ENCODE peak calls at places on chromosomes 2 and 18, in eight cellular contexts. R, B, T, P, L, O, K and H are unnamed samples.

GRCh38 chr2:19881866-19882265 is 19.9 kb downstream of the TTC32 start:
- DNase-seq in R (no peak), B (no peak), T (no peak), P (no peak), L (no peak), O (no peak), K (no peak), H (no peak)

GRCh38 chr2:235220331-235220730 is 268.5 kb downstream of the SH3BP4 start:
- DNase-seq in R (no peak), B (no peak), T (no peak), P (no peak), L (no peak), O (no peak), K (no peak), H (no peak)

GRCh38 chr2:196168181-196168580 is 3.2 kb downstream of the STK17B start:
- DNase-seq in R (peak; percentile 17), B (no peak), T (no peak), P (no peak), L (no peak), O (peak; percentile 67), K (no peak), H (no peak)

GRCh38 chr2:16687949-16688348 is 22.3 kb upstream of the CYRIA start:
- DNase-seq in R (no peak), B (no peak), T (no peak), P (no peak), L (no peak), O (no peak), K (no peak), H (no peak)

GRCh38 chr2:96934831-96935545 is 51.4 kb downstream of the FAM178B start:
- DNase-seq in R (no peak), B (no peak), T (no peak), P (no peak), L (no peak), O (no peak), K (no peak), H (no peak)

GRCh38 chr2:2763351-2763997 is 432.4 kb upstream of the MYT1L start:
- DNase-seq in R (no peak), B (no peak), T (no peak), P (no peak), L (no peak), O (no peak), K (no peak), H (no peak)

GRCh38 chr2:225177098-225177497 is 134.8 kb upstream of the DOCK10 start:
- DNase-seq in R (peak; percentile 36), B (no peak), T (no peak), P (no peak), L (no peak), O (no peak), K (no peak), H (no peak)

GRCh38 chr18:46250084-46250811 is 146.1 kb downstream of the HAUS1 start:
- DNase-seq in R (no peak), B (peak; percentile 31), T (no peak), P (peak; percentile 7), L (peak; percentile 66), O (peak; percentile 98), K (peak; percentile 55), H (peak; percentile 85)

GRCh38 chr2:12965540-12966269 is 249.0 kb downstream of the TRIB2 start:
- DNase-seq in R (no peak), B (no peak), T (no peak), P (no peak), L (no peak), O (peak; percentile 66), K (no peak), H (peak; percentile 58)

GRCh38 chr2:42047488-42048317 is at the start of gene PKDCC:
- DNase-seq in R (peak; percentile 84), B (peak; percentile 17), T (no peak), P (peak; percentile 63), L (no peak), O (no peak), K (no peak), H (no peak)

GRCh38 chr18:34514957-34515356 is 195.1 kb upstream of the DTNA start:
- DNase-seq in R (no peak), B (no peak), T (no peak), P (no peak), L (no peak), O (no peak), K (no peak), H (no peak)

GRCh38 chr2:20614201-20615045 is 36.5 kb downstream of the HS1BP3 start:
- DNase-seq in R (no peak), B (no peak), T (no peak), P (no peak), L (peak; percentile 18), O (peak; percentile 78), K (no peak), H (no peak)

GRCh38 chr2:25720575-25720974 is 47.2 kb upstream of the DTNB start:
- DNase-seq in R (no peak), B (no peak), T (no peak), P (no peak), L (no peak), O (no peak), K (no peak), H (no peak)

GRCh38 chr2:217160978-217161973 is 301.4 kb upstream of the TNP1 start:
- DNase-seq in R (no peak), B (no peak), T (no peak), P (no peak), L (no peak), O (no peak), K (no peak), H (no peak)

GRCh38 chr2:224927671-224928173 is 114.5 kb downstream of the DOCK10 start:
- DNase-seq in R (peak; percentile 42), B (peak; percentile 34), T (peak; percentile 32), P (no peak), L (peak; percentile 82), O (no peak), K (peak; percentile 91), H (peak; percentile 41)

GRCh38 chr2:119062179-119062578 is 96.4 kb downstream of the C1QL2 start:
- DNase-seq in R (no peak), B (no peak), T (no peak), P (no peak), L (no peak), O (no peak), K (no peak), H (no peak)

GRCh38 chr18:21735452-21736015 is 5.1 kb upstream of the MIB1 start:
- DNase-seq in R (no peak), B (peak; percentile 41), T (no peak), P (no peak), L (peak; percentile 63), O (no peak), K (peak; percentile 47), H (peak; percentile 69)

GRCh38 chr2:120887844-120888243 is 152.2 kb downstream of the GLI2 start:
- DNase-seq in R (no peak), B (no peak), T (no peak), P (no peak), L (no peak), O (no peak), K (no peak), H (no peak)

GRCh38 chr2:209636066-209636465 is 135.6 kb upstream of the UNC80 start:
- DNase-seq in R (no peak), B (no peak), T (no peak), P (no peak), L (no peak), O (no peak), K (no peak), H (no peak)

GRCh38 chr2:129936334-129936934 is 43.0 kb upstream of the RAB6C start:
- DNase-seq in R (no peak), B (no peak), T (no peak), P (peak; percentile 69), L (peak; percentile 62), O (no peak), K (no peak), H (no peak)

GRCh38 chr2:131113566-131114227 is 8.6 kb downstream of the PLEKHB2 start:
- DNase-seq in R (no peak), B (no peak), T (no peak), P (no peak), L (no peak), O (no peak), K (no peak), H (no peak)

GRCh38 chr18:59231157-59231556 is 11.2 kb downstream of the GRP start:
- DNase-seq in R (no peak), B (no peak), T (no peak), P (no peak), L (no peak), O (no peak), K (no peak), H (no peak)

GRCh38 chr2:99651930-99652670 is 162.3 kb upstream of the REV1 start:
- DNase-seq in R (no peak), B (no peak), T (no peak), P (no peak), L (no peak), O (no peak), K (no peak), H (no peak)

DNA sequence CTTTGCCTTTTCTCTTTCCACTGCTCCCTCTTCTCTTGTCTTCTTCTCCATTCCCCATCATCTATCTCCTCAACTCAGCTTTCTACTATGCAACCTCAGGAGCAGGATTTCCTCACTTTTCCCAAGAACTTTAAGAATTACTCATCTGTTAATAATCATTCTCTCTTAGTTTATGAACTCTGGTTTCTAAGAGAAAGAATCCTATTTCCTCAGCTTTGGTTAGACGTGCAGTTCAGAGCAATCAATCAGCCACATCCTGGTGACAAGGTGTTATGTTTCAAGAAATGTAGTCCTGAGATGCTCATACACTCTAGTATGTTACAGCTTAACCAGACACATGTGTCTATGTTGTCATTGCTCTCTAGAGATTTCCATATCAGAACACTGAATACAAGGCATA is 277.9 kb downstream of the MBD2 start:
- DNase-seq in R (no peak), B (no peak), T (no peak), P (no peak), L (no peak), O (no peak), K (no peak), H (no peak)
- H3K4me3 ChIP-seq in R (no peak overlapping the region), B (no peak overlapping the region), T (no peak overlapping the region), P (no peak overlapping the region), L (no peak overlapping the region), O (no peak overlapping the region), K (no peak overlapping the region), H (no peak overlapping the region)

GRCh38 chr2:229081411-229081810 is 189.7 kb downstream of the PID1 start:
- DNase-seq in R (no peak), B (no peak), T (no peak), P (no peak), L (no peak), O (no peak), K (no peak), H (no peak)
- H3K4me1 ChIP-seq in R (no peaks in the 10 kb centered on the region), B (no peaks in the 10 kb centered on the region), T (peaks cover 40% of the 10 kb centered on the region), P (no peaks in the 10 kb centered on the region), L (no peaks in the 10 kb centered on the region), O (no peaks in the 10 kb centered on the region), K (no peaks in the 10 kb centered on the region), H (no peaks in the 10 kb centered on the region)

DNA sequence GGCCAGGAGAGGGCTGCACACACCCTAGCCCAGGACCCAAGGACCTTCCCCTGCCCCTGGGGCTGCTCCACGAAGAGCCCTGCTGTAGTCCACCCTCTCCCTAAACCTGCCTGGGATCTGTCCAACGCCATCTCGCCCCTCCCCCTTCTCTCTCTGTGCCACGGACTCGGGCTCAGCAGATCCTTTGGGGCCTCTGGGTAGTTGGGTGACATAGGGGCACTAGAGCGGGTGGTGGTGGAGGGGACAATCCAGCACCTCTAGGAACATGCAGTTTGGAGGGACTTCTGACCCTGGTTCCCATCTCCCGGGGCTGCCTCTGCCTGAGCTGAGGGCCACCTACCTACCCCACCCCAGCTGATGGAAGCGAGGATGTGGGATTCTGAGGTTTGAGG is 7.3 kb upstream of the CRYBA2 start:
- DNase-seq in R (no peak), B (no peak), T (no peak), P (no peak), L (no peak), O (no peak), K (no peak), H (no peak)
- H3K4me3 ChIP-seq in R (no peak overlapping the region), B (no peak overlapping the region), T (no peak overlapping the region), P (no peak overlapping the region), L (no peak overlapping the region), O (no peak overlapping the region), K (no peak overlapping the region), H (no peak overlapping the region)

GRCh38 chr18:9109523-9109922 is 7.0 kb downstream of the NDUFV2 start:
- DNase-seq in R (no peak), B (no peak), T (no peak), P (no peak), L (no peak), O (no peak), K (no peak), H (no peak)
- H3K4me1 ChIP-seq in R (peaks cover 43% of the 10 kb centered on the region), B (peaks cover 47% of the 10 kb centered on the region), T (peaks cover 91% of the 10 kb centered on the region), P (peaks cover 89% of the 10 kb centered on the region), L (peaks cover 91% of the 10 kb centered on the region), O (peaks cover 26% of the 10 kb centered on the region), K (peaks cover 84% of the 10 kb centered on the region), H (peaks cover 43% of the 10 kb centered on the region)